ENCODE peak calls at places on chromosomes 11 and 22, in five cellular contexts. X is lung; G is tibial nerve; V is effector memory CD4-positive, alpha-beta T cell; W is right atrium auricular region. C is an unnamed sample.

GRCh38 chr11:69563946-69564780 is 76.8 kb upstream of the CCND1 start:
- DNase-seq in X (no peak), G (no peak), V (no peak), W (no peak), C (no peak)

GRCh38 chr11:119696378-119697157 is 32.4 kb downstream of the NECTIN1 start:
- DNase-seq in X (no peak), G (no peak), V (no peak), W (no peak), C (no peak)

GRCh38 chr22:48960981-48961655 is 866.6 kb downstream of the BRD1 start:
- DNase-seq in X (peak; percentile 17), G (no peak), V (no peak), W (peak; percentile 38), C (no peak)

GRCh38 chr11:62905286-62905685 is 15.9 kb downstream of the CHRM1 start:
- DNase-seq in X (no peak), G (no peak), V (no peak), W (no peak), C (no peak)

GRCh38 chr11:57776101-57776511 is 14.5 kb downstream of the CTNND1 start:
- DNase-seq in X (peak; percentile 58), G (no peak), V (no peak), W (no peak), C (no peak)

GRCh38 chr11:33779849-33780528 is 5.7 kb upstream of the FBXO3 start:
- DNase-seq in X (no peak), G (no peak), V (no peak), W (no peak), C (no peak)

GRCh38 chr22:42881982-42882656 is 25.0 kb upstream of the ARFGAP3 start:
- DNase-seq in X (no peak), G (no peak), V (no peak), W (no peak), C (no peak)

GRCh38 chr11:10657308-10658271 is 36.0 kb downstream of the IRAG1 start:
- DNase-seq in X (no peak), G (no peak), V (no peak), W (no peak), C (no peak)

GRCh38 chr22:30743257-30744020 is 48.8 kb downstream of the OSBP2 start:
- DNase-seq in X (no peak), G (no peak), V (no peak), W (no peak), C (no peak)

GRCh38 chr11:88972210-88972609 is 93.6 kb downstream of the GRM5 start:
- DNase-seq in X (no peak), G (no peak), V (no peak), W (no peak), C (no peak)

GRCh38 chr11:35235944-35236666 is 97.1 kb downstream of the CD44 start:
- DNase-seq in X (no peak), G (no peak), V (peak; percentile 64), W (no peak), C (peak; percentile 66)

GRCh38 chr11:2919188-2919587 is 10.0 kb downstream of the PHLDA2 start:
- DNase-seq in X (no peak), G (no peak), V (no peak), W (no peak), C (no peak)

GRCh38 chr11:1181858-1182535 is 24.2 kb downstream of the MUC5AC start:
- DNase-seq in X (no peak), G (no peak), V (no peak), W (no peak), C (peak; percentile 20)

GRCh38 chr11:134349109-134349801 is 17.5 kb downstream of the GLB1L2 start:
- DNase-seq in X (no peak), G (no peak), V (no peak), W (no peak), C (no peak)

GRCh38 chr11:72048718-72049460 is 31.5 kb downstream of the NUMA1 start:
- DNase-seq in X (no peak), G (no peak), V (no peak), W (no peak), C (no peak)

GRCh38 chr22:47210686-47211085 is 448.2 kb downstream of the TBC1D22A start:
- DNase-seq in X (peak; percentile 16), G (no peak), V (no peak), W (peak; percentile 13), C (no peak)

GRCh38 chr11:128521697-128522062 is 65.7 kb downstream of the ETS1 start:
- DNase-seq in X (peak; percentile 40), G (no peak), V (no peak), W (no peak), C (peak; percentile 44)

GRCh38 chr22:27676545-27677188 is 124.9 kb downstream of the MN1 start:
- DNase-seq in X (no peak), G (no peak), V (no peak), W (no peak), C (no peak)

GRCh38 chr11:43567396-43567975 is 113.1 kb upstream of the HSD17B12 start:
- DNase-seq in X (no peak), G (no peak), V (no peak), W (no peak), C (no peak)

GRCh38 chr11:130389315-130389935 is 39.0 kb downstream of the ADAMTS8 start:
- DNase-seq in X (no peak), G (no peak), V (no peak), W (no peak), C (no peak)

GRCh38 chr11:66326261-66327111 is 9.6 kb upstream of the CD248 start:
- DNase-seq in X (no peak), G (peak; percentile 31), V (no peak), W (no peak), C (peak; percentile 55)

GRCh38 chr22:25352294-25352680 is 132.8 kb downstream of the CRYBB2 start:
- DNase-seq in X (no peak), G (no peak), V (no peak), W (no peak), C (no peak)

GRCh38 chr11:13260196-13260962 is 17.2 kb upstream of the BMAL1 start:
- DNase-seq in X (no peak), G (no peak), V (no peak), W (no peak), C (no peak)

GRCh38 chr22:45468872-45469572 is 33.7 kb upstream of the FBLN1 start:
- DNase-seq in X (no peak), G (no peak), V (no peak), W (no peak), C (no peak)

GRCh38 chr11:58999291-58999680 is 60.0 kb downstream of the GLYATL1 start:
- DNase-seq in X (no peak), G (no peak), V (no peak), W (no peak), C (no peak)

GRCh38 chr11:36071917-36072500 is 128.1 kb downstream of the LDLRAD3 start:
- DNase-seq in X (no peak), G (no peak), V (no peak), W (no peak), C (no peak)

GRCh38 chr11:119892311-119892808 is 163.4 kb upstream of the NECTIN1 start:
- DNase-seq in X (no peak), G (no peak), V (no peak), W (no peak), C (no peak)

GRCh38 chr11:45087301-45087700 is 59.1 kb upstream of the PRDM11 start:
- DNase-seq in X (no peak), G (no peak), V (no peak), W (no peak), C (no peak)

GRCh38 chr11:45090607-45091006 is 55.8 kb upstream of the PRDM11 start:
- DNase-seq in X (no peak), G (no peak), V (no peak), W (no peak), C (no peak)

GRCh38 chr11:45087761-45088160 is 58.7 kb upstream of the PRDM11 start:
- DNase-seq in X (no peak), G (no peak), V (no peak), W (no peak), C (no peak)

GRCh38 chr11:45089845-45090499 is 56.5 kb upstream of the PRDM11 start:
- DNase-seq in X (no peak), G (no peak), V (no peak), W (no peak), C (no peak)

DNA sequence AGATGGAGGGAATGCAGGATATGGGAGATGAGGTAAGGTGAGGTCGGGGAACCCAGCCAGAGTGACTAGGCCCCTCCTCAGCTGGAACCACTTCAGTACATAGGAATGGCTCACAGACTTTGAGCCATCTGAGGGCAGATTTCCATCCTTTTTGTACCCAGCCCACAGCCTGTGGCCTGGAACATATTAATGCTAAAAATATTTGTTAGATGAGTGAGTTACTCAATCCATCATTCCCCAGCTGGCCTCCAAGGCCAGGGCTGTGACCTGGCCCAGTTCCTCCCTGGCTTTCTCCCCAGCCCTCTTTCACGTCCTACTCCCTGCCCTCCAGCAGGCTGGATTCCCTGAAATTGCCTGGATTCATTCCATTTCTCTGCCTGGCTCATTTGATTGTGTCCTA is 57.2 kb upstream of the PRDM11 start:
- DNase-seq in X (peak; percentile 71), G (peak; percentile 71), V (no peak), W (peak; percentile 89), C (no peak)
- H3K4me1 ChIP-seq in X (peaks cover 16% of the 10 kb centered on the region), G (no peaks in the 10 kb centered on the region), V (no peaks in the 10 kb centered on the region), W (peaks cover 56% of the 10 kb centered on the region), C (peaks cover 3% of the 10 kb centered on the region)

GRCh38 chr11:27370374-27370773 is 7.4 kb upstream of the CCDC34 start:
- DNase-seq in X (no peak), G (no peak), V (no peak), W (no peak), C (no peak)
- H3K27ac ChIP-seq in X (no peak overlapping the region), G (no peak overlapping the region), V (no peak overlapping the region), W (no peak overlapping the region), C (no peak overlapping the region)

GRCh38 chr22:38162881-38163843 is 18.5 kb downstream of the PLA2G6 start:
- DNase-seq in X (no peak), G (no peak), V (no peak), W (no peak), C (no peak)
- H3K4me1 ChIP-seq in X (peaks cover 5% of the 10 kb centered on the region), G (no peaks in the 10 kb centered on the region), V (no peaks in the 10 kb centered on the region), W (peaks cover 26% of the 10 kb centered on the region), C (no peaks in the 10 kb centered on the region)

GRCh38 chr11:73978576-73979086 is 4.0 kb downstream of the UCP2 start:
- DNase-seq in X (no peak), G (no peak), V (no peak), W (no peak), C (no peak)

GRCh38 chr11:73976451-73977151 is 6.0 kb downstream of the UCP2 start:
- DNase-seq in X (no peak), G (no peak), V (no peak), W (no peak), C (no peak)

GRCh38 chr11:73980001-73980960 is 2.4 kb downstream of the UCP2 start:
- DNase-seq in X (peak; percentile 58), G (no peak), V (peak; percentile 60), W (peak; percentile 62), C (peak; percentile 93)

GRCh38 chr11:73975479-73975757 is 7.2 kb downstream of the UCP2 start:
- DNase-seq in X (no peak), G (no peak), V (no peak), W (no peak), C (no peak)

DNA sequence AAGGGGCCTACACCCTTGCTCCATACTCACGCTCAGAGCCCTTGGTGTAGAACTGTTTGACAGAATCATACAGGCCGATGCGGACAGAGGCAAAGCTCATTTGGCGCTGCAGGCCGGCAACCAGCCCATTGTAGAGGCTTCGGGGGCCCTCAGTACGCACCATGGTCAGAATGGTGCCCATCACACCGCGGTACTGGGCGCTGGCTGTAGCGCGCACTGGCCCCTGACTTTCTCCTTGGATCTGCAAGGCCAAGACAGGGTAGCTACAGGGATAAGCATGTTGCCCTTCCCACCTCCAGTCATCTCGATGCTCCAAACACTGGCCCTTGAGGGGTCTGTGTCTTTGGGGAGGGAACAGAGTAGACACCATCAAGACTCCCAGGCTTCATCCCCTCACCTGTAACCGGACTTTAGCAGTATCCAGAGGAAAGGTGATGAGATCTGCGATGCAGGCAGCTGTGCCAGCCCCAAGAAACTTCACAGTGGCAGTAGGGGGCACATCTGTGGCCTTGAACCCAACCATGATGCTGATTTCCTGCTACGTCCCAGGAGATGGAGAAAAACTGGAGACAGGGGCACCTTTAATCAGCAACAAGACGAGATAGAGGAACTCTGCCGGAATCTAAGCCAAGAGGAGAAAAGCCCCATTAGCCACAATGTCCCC is 4.7 kb downstream of the UCP2 start:
- DNase-seq in X (no peak), G (no peak), V (no peak), W (no peak), C (no peak)
- H3K27ac ChIP-seq in X (no peak overlapping the region), G (no peak overlapping the region), V (peak overlapping the region; percentile 92), W (no peak overlapping the region), C (peak overlapping the region; percentile 96)

C was measured in naive thymus-derived CD4-positive, alpha-beta T cell.